ENCODE peak calls at places on chromosomes 13 and 19, in four cellular contexts. One of them, this sample, is unnamed.

GRCh38 chr13:105991622-105992254 is 543.7 kb downstream of the EFNB2 start:
- DNase-seq in Peyer's patch: no peak
- DNase-seq in fibroblast of the aortic adventitia: no peak
- DNase-seq in GM04503: peak; percentile 64
- DNase-seq in this sample: peak; percentile 23

GRCh38 chr19:13841339-13842293 is 35.3 kb upstream of the NANOS3 start:
- DNase-seq in Peyer's patch: no peak
- DNase-seq in fibroblast of the aortic adventitia: no peak
- DNase-seq in GM04503: no peak
- DNase-seq in this sample: no peak

GRCh38 chr13:23806874-23807522 is 82.2 kb downstream of the MIPEP start:
- DNase-seq in Peyer's patch: no peak
- DNase-seq in fibroblast of the aortic adventitia: no peak
- DNase-seq in GM04503: no peak
- DNase-seq in this sample: no peak

GRCh38 chr19:48237057-48237456 is 18.7 kb downstream of the CARD8 start:
- DNase-seq in Peyer's patch: no peak
- DNase-seq in fibroblast of the aortic adventitia: no peak
- DNase-seq in GM04503: no peak
- DNase-seq in this sample: no peak

GRCh38 chr19:18418034-18418724 is 1.0 kb upstream of the SSBP4 start:
- DNase-seq in Peyer's patch: no peak
- DNase-seq in fibroblast of the aortic adventitia: peak; percentile 20
- DNase-seq in GM04503: no peak
- DNase-seq in this sample: no peak

GRCh38 chr13:23510544-23510916 is 59.7 kb upstream of the TNFRSF19 start:
- DNase-seq in Peyer's patch: no peak
- DNase-seq in fibroblast of the aortic adventitia: peak; percentile 49
- DNase-seq in GM04503: peak; percentile 58
- DNase-seq in this sample: no peak

GRCh38 chr19:6769006-6769637 is 1.9 kb upstream of the SH2D3A start:
- DNase-seq in Peyer's patch: no peak
- DNase-seq in fibroblast of the aortic adventitia: peak; percentile 28
- DNase-seq in GM04503: no peak
- DNase-seq in this sample: no peak

GRCh38 chr13:26515721-26516120 is 41.8 kb upstream of the WASF3 start:
- DNase-seq in Peyer's patch: no peak
- DNase-seq in fibroblast of the aortic adventitia: no peak
- DNase-seq in GM04503: no peak
- DNase-seq in this sample: no peak

GRCh38 chr19:53980553-53981407 is 10.7 kb upstream of the CACNG6 start:
- DNase-seq in Peyer's patch: no peak
- DNase-seq in fibroblast of the aortic adventitia: peak; percentile 96
- DNase-seq in GM04503: no peak
- DNase-seq in this sample: no peak

GRCh38 chr13:111241006-111241755 is 79.3 kb upstream of the TEX29 start:
- DNase-seq in Peyer's patch: no peak
- DNase-seq in fibroblast of the aortic adventitia: no peak
- DNase-seq in GM04503: no peak
- DNase-seq in this sample: no peak

GRCh38 chr13:53123536-53123935 is 94.9 kb downstream of the OLFM4 start:
- DNase-seq in Peyer's patch: no peak
- DNase-seq in fibroblast of the aortic adventitia: no peak
- DNase-seq in GM04503: no peak
- DNase-seq in this sample: no peak

This sample was measured in AG04449.